ENCODE peak calls at places on chromosomes 1 and 21, in ten cellular contexts. A, Z, K, U, L, B, O, R, I and V are unnamed samples.

GRCh38 chr1:207039380-207040180 is 7.0 kb upstream of the C1orf116 start:
- DNase-seq in I (no peak), O (no peak), R (no peak), K (no peak), L (no peak), U (no peak), B (no peak), A (no peak), Z (no peak), V (no peak)

GRCh38 chr1:24619376-24619775 is 23.7 kb upstream of the SRRM1 start:
- DNase-seq in B (no peak), A (no peak), Z (no peak), K (no peak), O (no peak), L (no peak), U (no peak), I (no peak), R (no peak), V (peak)

GRCh38 chr1:231626535-231626950 is at the start of gene DISC1:
- DNase-seq in L (peak), B (peak), I (peak), U (peak), R (peak), K (peak), Z (peak), O (peak), A (peak), V (peak)

GRCh38 chr1:208177656-208178055 is 66.5 kb downstream of the PLXNA2 start:
- DNase-seq in A (no peak), U (no peak), B (no peak), R (no peak), I (peak), Z (no peak), L (no peak), K (no peak), O (no peak), V (no peak)

GRCh38 chr1:57065442-57065841 is 99.6 kb upstream of the C8B start:
- DNase-seq in L (no peak), U (no peak), I (no peak), A (no peak), B (no peak), R (no peak), K (no peak), O (no peak), Z (no peak), V (no peak)

GRCh38 chr1:242770366-242770765 is 245.9 kb upstream of the PLD5 start:
- DNase-seq in K (no peak), Z (no peak), O (no peak), R (no peak), B (no peak), I (no peak), U (no peak), L (no peak), A (no peak), V (no peak)

GRCh38 chr1:86596891-86597290 is 50.0 kb downstream of the CLCA4 start:
- DNase-seq in O (no peak), K (no peak), A (no peak), Z (no peak), U (no peak), L (no peak), B (no peak), I (no peak), R (no peak), V (peak)

GRCh38 chr1:208919371-208919770 is 664.1 kb upstream of the CAMK1G start:
- DNase-seq in L (no peak), R (no peak), A (no peak), I (no peak), Z (no peak), U (no peak), O (no peak), K (peak), B (no peak), V (no peak)

GRCh38 chr21:34691396-34692032 is 22.7 kb downstream of the CLIC6 start:
- DNase-seq in K (no peak), U (no peak), L (no peak), B (no peak), O (no peak), R (no peak), I (no peak), Z (no peak), A (no peak), V (no peak)

GRCh38 chr1:45617618-45618017 is 6.2 kb downstream of the CCDC17 start:
- DNase-seq in K (peak), A (peak), L (no peak), Z (no peak), O (no peak), B (no peak), I (no peak), U (no peak), R (no peak), V (no peak)
- TF ChIP-seq POLR2A in K (no peak), A (no peak), L (no peak), Z (no peak), O (no peak), B (no peak), I (no peak), U (no peak), R (no peak), V (no peak)

GRCh38 chr1:230423936-230424335 is 2.2 kb downstream of the PGBD5 start:
- DNase-seq in U (no peak), Z (no peak), A (no peak), O (no peak), I (no peak), R (no peak), L (no peak), K (no peak), B (no peak), V (no peak)

GRCh38 chr1:230423261-230423660 is 2.9 kb downstream of the PGBD5 start:
- DNase-seq in L (no peak), A (no peak), K (no peak), B (no peak), U (no peak), O (no peak), R (no peak), I (no peak), Z (no peak), V (no peak)

GRCh38 chr1:230426246-230427101 is at the start of gene PGBD5:
- DNase-seq in A (peak), B (peak), L (no peak), Z (peak), R (peak), I (peak), K (peak), U (peak), O (peak), V (peak)

GRCh38 chr1:230425252-230426061 is 675 bp downstream of the PGBD5 start:
- DNase-seq in U (no peak), O (no peak), K (no peak), Z (no peak), R (peak), A (no peak), I (no peak), L (no peak), B (peak), V (no peak)

DNA sequence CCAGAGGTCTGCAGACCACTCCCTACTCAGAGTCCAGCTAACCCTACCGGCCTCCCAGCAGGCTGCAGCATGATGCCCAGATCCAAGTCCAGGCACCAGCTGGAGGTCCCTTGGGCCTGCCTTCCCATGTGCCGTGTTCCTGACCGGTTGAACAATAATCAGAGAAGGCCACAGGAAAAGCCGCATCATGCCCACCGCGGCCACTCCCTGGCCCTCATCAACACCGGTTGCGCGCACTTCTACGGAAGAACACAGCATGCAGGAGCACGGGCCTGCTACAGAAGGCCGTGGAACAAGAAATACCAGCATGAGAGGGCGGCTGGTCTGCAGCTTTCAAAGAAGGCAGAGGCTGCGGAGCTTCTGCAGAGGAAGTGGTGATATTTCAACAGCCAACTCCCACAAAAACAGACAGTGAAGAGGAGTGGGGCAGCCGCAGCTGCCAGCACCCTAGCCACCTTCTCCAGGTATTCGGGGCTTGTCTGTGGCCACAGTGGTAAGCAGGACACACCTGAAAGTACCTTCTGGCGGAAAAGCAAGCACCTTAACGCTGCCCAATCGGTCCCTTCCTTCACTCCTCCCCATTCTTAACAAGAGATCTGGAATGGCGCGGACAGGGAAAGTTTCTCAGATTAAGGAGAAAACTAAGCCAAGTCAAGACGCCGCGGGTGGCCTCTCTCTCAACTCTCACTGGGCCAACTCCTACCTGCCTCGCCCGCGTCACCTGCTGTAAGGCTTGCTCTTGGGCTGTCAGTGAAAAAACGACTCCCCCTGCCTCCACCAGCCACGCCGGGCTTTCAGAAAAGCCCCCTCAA is 1.5 kb downstream of the PGBD5 start:
- DNase-seq in L (no peak), Z (no peak), O (no peak), K (no peak), R (no peak), B (peak), A (no peak), I (no peak), U (no peak), V (no peak)
- H3K4me3 ChIP-seq in L (no peak), Z (no peak), O (peak), K (no peak), R (peak), B (peak), A (no peak), I (peak), U (peak), V (peak)

GRCh38 chr1:115251856-115252255 is 86.2 kb downstream of the NGF start:
- DNase-seq in L (peak), B (no peak), O (no peak), A (peak), U (no peak), I (no peak), K (no peak), Z (no peak), R (no peak), V (no peak)
- H3K27ac ChIP-seq in L (peak), B (no peak), O (peak), A (peak), U (no peak), I (no peak), K (peak), Z (no peak), R (no peak), V (no peak)

GRCh38 chr1:8094481-8095241 is 68.6 kb upstream of the ERRFI1 start:
- DNase-seq in I (no peak), U (no peak), B (no peak), R (no peak), Z (no peak), L (no peak), K (peak), A (peak), O (no peak), V (no peak)
- TF ChIP-seq POLR2A in I (no peak), U (no peak), B (no peak), R (no peak), Z (no peak), L (no peak), K (no peak), A (no peak), O (no peak), V (no peak)

GRCh38 chr1:223228931-223229528 is 86.0 kb upstream of the TLR5 start:
- DNase-seq in A (no peak), B (no peak), L (no peak), R (no peak), K (no peak), O (no peak), Z (no peak), I (no peak), U (no peak), V (no peak)

GRCh38 chr1:223231011-223231572 is 88.0 kb upstream of the TLR5 start:
- DNase-seq in B (no peak), R (no peak), K (no peak), L (no peak), O (no peak), Z (no peak), I (no peak), A (no peak), U (no peak), V (no peak)

GRCh38 chr1:223229756-223230155 is 86.7 kb upstream of the TLR5 start:
- DNase-seq in Z (no peak), I (no peak), O (no peak), A (no peak), R (no peak), U (no peak), L (no peak), B (no peak), K (no peak), V (no peak)

GRCh38 chr1:223231581-223231980 is 88.5 kb upstream of the TLR5 start:
- DNase-seq in L (no peak), K (no peak), U (no peak), A (no peak), R (no peak), O (no peak), Z (no peak), B (no peak), I (no peak), V (no peak)

DNA sequence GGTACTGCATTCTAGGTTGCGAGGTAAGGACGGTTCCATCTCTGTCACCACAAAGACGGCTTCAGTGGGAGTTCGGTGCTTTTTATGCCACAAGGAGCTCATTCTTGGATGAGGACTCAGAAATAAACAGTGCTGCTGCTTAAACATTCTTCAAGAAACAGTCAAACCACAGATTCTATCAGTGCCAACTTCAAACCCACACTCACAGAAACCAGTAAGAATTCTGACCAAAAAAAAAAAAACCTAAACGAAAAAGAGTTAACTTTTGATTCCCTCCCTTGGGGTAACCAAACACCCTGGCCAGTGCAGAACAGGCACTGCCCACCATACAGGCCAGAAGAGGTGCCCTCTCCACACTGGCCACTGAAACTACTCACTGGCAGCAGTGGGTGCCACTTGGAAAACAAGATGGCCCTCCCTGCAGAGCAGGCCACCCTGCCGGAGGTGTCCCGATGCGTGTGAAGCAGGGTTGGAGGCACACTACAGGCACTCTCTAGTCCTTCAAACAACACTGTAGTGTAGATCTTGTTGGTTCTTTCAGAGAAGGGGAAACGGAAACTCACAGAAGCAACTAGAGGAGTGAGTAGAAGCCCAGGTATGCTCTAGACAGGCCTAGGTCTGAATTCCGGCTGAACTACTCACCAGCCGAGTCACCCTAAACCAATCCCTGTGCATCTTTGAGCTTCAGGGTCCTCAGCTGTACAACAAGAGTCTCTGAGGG is 87.3 kb upstream of the TLR5 start:
- DNase-seq in B (no peak), Z (no peak), O (no peak), R (no peak), L (no peak), U (no peak), K (no peak), A (peak), I (no peak), V (no peak)
- H3K4me3 ChIP-seq in B (no peak), Z (no peak), O (no peak), R (no peak), L (no peak), U (no peak), K (no peak), A (peak), I (no peak), V (no peak)

GRCh38 chr1:205824180-205824579 is 11.2 kb upstream of the SLC41A1 start:
- DNase-seq in R (no peak), U (no peak), Z (no peak), L (no peak), A (no peak), B (no peak), O (no peak), K (no peak), I (no peak), V (no peak)
- H3K27ac ChIP-seq in R (no peak), U (no peak), Z (no peak), L (no peak), A (no peak), B (no peak), O (no peak), K (no peak), I (no peak), V (no peak)

GRCh38 chr1:32353886-32354570 is 8.3 kb downstream of the FAM229A start:
- DNase-seq in Z (peak), L (peak), R (peak), I (no peak), O (peak), K (peak), U (no peak), B (no peak), A (peak), V (no peak)
- TF ChIP-seq POLR2A in Z (no peak), L (no peak), R (no peak), I (no peak), O (no peak), K (no peak), U (no peak), B (no peak), A (no peak), V (no peak)

GRCh38 chr1:117387060-117387633 is 19.9 kb downstream of the MAN1A2 start:
- DNase-seq in K (no peak), L (no peak), I (no peak), R (no peak), U (no peak), O (no peak), A (no peak), Z (no peak), B (no peak), V (no peak)
- H3K4me3 ChIP-seq in K (no peak), L (no peak), I (no peak), R (no peak), U (no peak), O (no peak), A (no peak), Z (no peak), B (no peak), V (no peak)